ENCODE peak calls at places on chromosome 7, in seven cellular contexts. One of them, this sample, is unnamed. For H3K27me3, the result is how much of the 10 kb centered on the place peaks cover.

GRCh38 chr7:690478-691360 is 35.8 kb upstream of the DNAAF5 start:
- DNase-seq in HepG2: no peak
- DNase-seq in CD8-positive, alpha-beta T cell: no peak
- DNase-seq in brain microvascular endothelial cell: no peak
- DNase-seq in PC-3: no peak
- DNase-seq in IMR-90: peak
- DNase-seq in right lobe of liver: peak
- DNase-seq in this sample: no peak

GRCh38 chr7:34747842-34748241 is 89.8 kb downstream of the NPSR1 start:
- DNase-seq in HepG2: no peak
- DNase-seq in CD8-positive, alpha-beta T cell: no peak
- DNase-seq in brain microvascular endothelial cell: no peak
- DNase-seq in PC-3: peak
- DNase-seq in IMR-90: no peak
- DNase-seq in right lobe of liver: no peak
- DNase-seq in this sample: no peak

GRCh38 chr7:121244120-121244865 is 84.5 kb upstream of the WNT16 start:
- DNase-seq in HepG2: no peak
- DNase-seq in CD8-positive, alpha-beta T cell: no peak
- DNase-seq in brain microvascular endothelial cell: no peak
- DNase-seq in PC-3: no peak
- DNase-seq in IMR-90: no peak
- DNase-seq in right lobe of liver: no peak
- DNase-seq in this sample: no peak

GRCh38 chr7:38187794-38188472 is 9.9 kb downstream of the STARD3NL start:
- DNase-seq in HepG2: no peak
- DNase-seq in CD8-positive, alpha-beta T cell: no peak
- DNase-seq in brain microvascular endothelial cell: no peak
- DNase-seq in PC-3: no peak
- DNase-seq in IMR-90: no peak
- DNase-seq in right lobe of liver: no peak
- DNase-seq in this sample: no peak

GRCh38 chr7:152383341-152384234 is 52.2 kb downstream of the KMT2C start:
- DNase-seq in HepG2: no peak
- DNase-seq in CD8-positive, alpha-beta T cell: no peak
- DNase-seq in brain microvascular endothelial cell: peak
- DNase-seq in PC-3: no peak
- DNase-seq in IMR-90: peak
- DNase-seq in right lobe of liver: no peak
- DNase-seq in this sample: no peak

GRCh38 chr7:96400518-96400917 is 78.6 kb upstream of the SLC25A13 start:
- DNase-seq in HepG2: no peak
- DNase-seq in CD8-positive, alpha-beta T cell: no peak
- DNase-seq in brain microvascular endothelial cell: no peak
- DNase-seq in PC-3: peak
- DNase-seq in IMR-90: peak
- DNase-seq in right lobe of liver: no peak
- DNase-seq in this sample: no peak

GRCh38 chr7:53315986-53316385 is 280.6 kb downstream of the POM121L12 start:
- DNase-seq in HepG2: no peak
- DNase-seq in CD8-positive, alpha-beta T cell: no peak
- DNase-seq in brain microvascular endothelial cell: no peak
- DNase-seq in PC-3: peak
- DNase-seq in IMR-90: no peak
- DNase-seq in right lobe of liver: no peak
- DNase-seq in this sample: peak

GRCh38 chr7:96246972-96247371 is 74.9 kb downstream of the SLC25A13 start:
- DNase-seq in HepG2: no peak
- DNase-seq in CD8-positive, alpha-beta T cell: no peak
- DNase-seq in brain microvascular endothelial cell: no peak
- DNase-seq in PC-3: no peak
- DNase-seq in IMR-90: no peak
- DNase-seq in right lobe of liver: no peak
- DNase-seq in this sample: no peak

GRCh38 chr7:35749548-35749947 is 51.3 kb upstream of the SEPTIN7 start:
- DNase-seq in HepG2: no peak
- DNase-seq in CD8-positive, alpha-beta T cell: no peak
- DNase-seq in brain microvascular endothelial cell: no peak
- DNase-seq in PC-3: no peak
- DNase-seq in IMR-90: peak
- DNase-seq in right lobe of liver: no peak
- DNase-seq in this sample: no peak

GRCh38 chr7:107958764-107959526 is 44.0 kb downstream of the LAMB1 start:
- DNase-seq in HepG2: no peak
- DNase-seq in CD8-positive, alpha-beta T cell: no peak
- DNase-seq in brain microvascular endothelial cell: peak
- DNase-seq in PC-3: no peak
- DNase-seq in IMR-90: peak
- DNase-seq in right lobe of liver: no peak
- DNase-seq in this sample: no peak

GRCh38 chr7:157019718-157020451 is 9.4 kb upstream of the MNX1 start:
- DNase-seq in HepG2: no peak
- DNase-seq in CD8-positive, alpha-beta T cell: no peak
- DNase-seq in brain microvascular endothelial cell: no peak
- DNase-seq in PC-3: no peak
- DNase-seq in IMR-90: no peak
- DNase-seq in right lobe of liver: no peak
- DNase-seq in this sample: no peak

GRCh38 chr7:2958416-2959342 is 85.0 kb downstream of the CARD11 start:
- DNase-seq in HepG2: no peak
- DNase-seq in CD8-positive, alpha-beta T cell: no peak
- DNase-seq in brain microvascular endothelial cell: no peak
- DNase-seq in PC-3: no peak
- DNase-seq in IMR-90: no peak
- DNase-seq in right lobe of liver: no peak
- DNase-seq in this sample: peak

GRCh38 chr7:143909863-143910262 is 7.9 kb upstream of the TCAF1 start:
- DNase-seq in HepG2: no peak
- DNase-seq in CD8-positive, alpha-beta T cell: no peak
- DNase-seq in brain microvascular endothelial cell: no peak
- DNase-seq in PC-3: no peak
- DNase-seq in IMR-90: peak
- DNase-seq in right lobe of liver: no peak
- DNase-seq in this sample: no peak

GRCh38 chr7:4738711-4739527 is 36.5 kb upstream of the AP5Z1 start:
- DNase-seq in HepG2: peak
- DNase-seq in CD8-positive, alpha-beta T cell: peak
- DNase-seq in brain microvascular endothelial cell: peak
- DNase-seq in PC-3: no peak
- DNase-seq in IMR-90: peak
- DNase-seq in right lobe of liver: no peak
- DNase-seq in this sample: no peak

DNA sequence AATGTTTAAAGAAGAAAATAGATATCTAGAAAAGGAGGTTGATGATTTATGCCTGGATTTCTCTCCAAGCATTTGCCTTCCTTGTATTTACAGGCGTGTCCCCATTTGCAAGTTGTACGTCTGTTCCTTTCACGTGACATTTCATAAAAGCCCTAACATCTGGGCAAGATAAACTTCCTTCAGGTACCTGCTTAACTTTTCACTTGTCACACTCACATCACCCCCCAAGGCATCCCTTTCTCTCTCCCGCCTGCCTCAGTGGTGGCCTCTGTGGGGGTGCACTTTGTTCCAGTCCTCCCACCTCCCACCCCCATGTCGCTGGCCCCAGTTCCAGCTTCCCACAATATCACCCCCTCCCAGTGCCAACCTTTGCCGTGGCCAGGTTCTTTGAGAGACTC is 6.7 kb downstream of the TWIST1 start:
- DNase-seq in HepG2: no peak
- DNase-seq in CD8-positive, alpha-beta T cell: no peak
- DNase-seq in brain microvascular endothelial cell: no peak
- DNase-seq in PC-3: no peak
- DNase-seq in IMR-90: no peak
- DNase-seq in right lobe of liver: no peak
- DNase-seq in this sample: no peak
- H3K27me3 ChIP-seq in HepG2: under half
- H3K27me3 ChIP-seq in CD8-positive, alpha-beta T cell: under half
- H3K27me3 ChIP-seq in brain microvascular endothelial cell: under half
- H3K27me3 ChIP-seq in PC-3: under half
- H3K27me3 ChIP-seq in IMR-90: under half
- H3K27me3 ChIP-seq in right lobe of liver: under half
- H3K27me3 ChIP-seq in this sample: half or more

GRCh38 chr7:158229945-158230344 is 357.7 kb downstream of the PTPRN2 start:
- DNase-seq in HepG2: no peak
- DNase-seq in CD8-positive, alpha-beta T cell: no peak
- DNase-seq in brain microvascular endothelial cell: no peak
- DNase-seq in PC-3: no peak
- DNase-seq in IMR-90: no peak
- DNase-seq in right lobe of liver: no peak
- DNase-seq in this sample: no peak
- H3K27me3 ChIP-seq in HepG2: under half
- H3K27me3 ChIP-seq in CD8-positive, alpha-beta T cell: under half
- H3K27me3 ChIP-seq in brain microvascular endothelial cell: under half
- H3K27me3 ChIP-seq in PC-3: under half
- H3K27me3 ChIP-seq in IMR-90: under half
- H3K27me3 ChIP-seq in right lobe of liver: under half
- H3K27me3 ChIP-seq in this sample: under half

GRCh38 chr7:76182225-76182965 is 19.3 kb upstream of the SRRM3 start:
- DNase-seq in HepG2: no peak
- DNase-seq in CD8-positive, alpha-beta T cell: no peak
- DNase-seq in brain microvascular endothelial cell: no peak
- DNase-seq in PC-3: no peak
- DNase-seq in IMR-90: no peak
- DNase-seq in right lobe of liver: no peak
- DNase-seq in this sample: no peak
- H3K27me3 ChIP-seq in HepG2: under half
- H3K27me3 ChIP-seq in CD8-positive, alpha-beta T cell: under half
- H3K27me3 ChIP-seq in brain microvascular endothelial cell: under half
- H3K27me3 ChIP-seq in PC-3: under half
- H3K27me3 ChIP-seq in IMR-90: under half
- H3K27me3 ChIP-seq in right lobe of liver: under half
- H3K27me3 ChIP-seq in this sample: under half

GRCh38 chr7:94909023-94909466 is 1.7 kb downstream of the PPP1R9A start:
- DNase-seq in HepG2: no peak
- DNase-seq in CD8-positive, alpha-beta T cell: no peak
- DNase-seq in brain microvascular endothelial cell: no peak
- DNase-seq in PC-3: no peak
- DNase-seq in IMR-90: no peak
- DNase-seq in right lobe of liver: no peak
- DNase-seq in this sample: no peak

GRCh38 chr7:94906035-94906796 is 1.2 kb upstream of the PPP1R9A start:
- DNase-seq in HepG2: peak
- DNase-seq in CD8-positive, alpha-beta T cell: no peak
- DNase-seq in brain microvascular endothelial cell: no peak
- DNase-seq in PC-3: no peak
- DNase-seq in IMR-90: no peak
- DNase-seq in right lobe of liver: no peak
- DNase-seq in this sample: no peak

GRCh38 chr7:94907026-94907419 is 371 bp upstream of the PPP1R9A start:
- DNase-seq in HepG2: peak
- DNase-seq in CD8-positive, alpha-beta T cell: no peak
- DNase-seq in brain microvascular endothelial cell: no peak
- DNase-seq in PC-3: no peak
- DNase-seq in IMR-90: no peak
- DNase-seq in right lobe of liver: no peak
- DNase-seq in this sample: no peak

GRCh38 chr7:94908204-94909022 is 1.0 kb downstream of the PPP1R9A start:
- DNase-seq in HepG2: peak
- DNase-seq in CD8-positive, alpha-beta T cell: no peak
- DNase-seq in brain microvascular endothelial cell: no peak
- DNase-seq in PC-3: peak
- DNase-seq in IMR-90: no peak
- DNase-seq in right lobe of liver: peak
- DNase-seq in this sample: peak

DNA sequence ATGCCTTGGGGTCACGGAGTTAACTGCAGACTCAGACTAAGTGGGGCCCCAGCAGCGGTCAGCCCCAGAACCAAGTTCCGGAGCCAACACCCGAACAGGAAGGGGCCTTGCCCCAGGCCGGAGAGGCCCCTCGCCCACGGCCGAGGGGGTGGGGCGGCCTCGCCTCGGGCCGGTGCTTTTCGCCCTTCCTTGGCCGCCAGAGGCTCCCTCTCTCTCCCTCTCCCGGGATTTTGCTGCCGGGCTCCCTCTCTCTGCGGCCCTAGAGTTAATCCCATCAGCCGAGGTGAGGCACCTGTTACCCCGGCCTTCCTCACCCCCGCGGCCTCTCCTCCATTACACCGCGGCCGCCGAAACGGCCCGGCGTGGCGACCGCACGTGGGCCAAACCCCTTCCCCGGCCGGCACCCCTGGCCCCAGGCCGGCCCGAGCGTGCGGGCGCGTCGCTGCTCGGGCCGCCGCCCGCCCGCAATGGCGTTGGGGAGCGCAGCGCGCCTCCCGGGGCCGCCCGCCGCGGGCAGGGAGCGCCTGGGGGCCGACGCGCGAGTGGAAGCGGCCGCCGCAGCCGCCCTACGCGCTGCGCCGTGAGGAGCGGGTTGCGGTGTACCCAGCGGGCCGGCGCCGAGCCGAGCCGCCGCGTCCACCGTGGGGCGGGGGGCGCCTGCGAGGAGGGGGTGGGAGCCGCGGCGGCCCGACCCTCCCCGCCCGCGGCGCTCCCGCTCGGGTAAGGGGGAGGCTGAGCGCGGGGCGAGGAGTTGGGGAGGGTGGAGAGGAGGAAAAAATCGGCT is at the start of gene PPP1R9A:
- DNase-seq in HepG2: peak
- DNase-seq in CD8-positive, alpha-beta T cell: no peak
- DNase-seq in brain microvascular endothelial cell: no peak
- DNase-seq in PC-3: peak
- DNase-seq in IMR-90: no peak
- DNase-seq in right lobe of liver: peak
- DNase-seq in this sample: peak
- H3K27me3 ChIP-seq in HepG2: under half
- H3K27me3 ChIP-seq in CD8-positive, alpha-beta T cell: under half
- H3K27me3 ChIP-seq in brain microvascular endothelial cell: under half
- H3K27me3 ChIP-seq in PC-3: under half
- H3K27me3 ChIP-seq in IMR-90: under half
- H3K27me3 ChIP-seq in right lobe of liver: under half
- H3K27me3 ChIP-seq in this sample: under half

GRCh38 chr7:47183896-47184629 is 397.8 kb downstream of the TNS3 start:
- DNase-seq in HepG2: no peak
- DNase-seq in CD8-positive, alpha-beta T cell: no peak
- DNase-seq in brain microvascular endothelial cell: no peak
- DNase-seq in PC-3: no peak
- DNase-seq in IMR-90: no peak
- DNase-seq in right lobe of liver: peak
- DNase-seq in this sample: peak
- H3K27me3 ChIP-seq in HepG2: under half
- H3K27me3 ChIP-seq in CD8-positive, alpha-beta T cell: under half
- H3K27me3 ChIP-seq in brain microvascular endothelial cell: under half
- H3K27me3 ChIP-seq in PC-3: under half
- H3K27me3 ChIP-seq in IMR-90: under half
- H3K27me3 ChIP-seq in right lobe of liver: under half
- H3K27me3 ChIP-seq in this sample: under half

This sample was measured in dorsolateral prefrontal cortex.